ENCODE peak calls at places on chromosomes 13 and 19, in six cellular contexts. Z, X, C, G, L and S are unnamed samples.
A peak's percentile ranks its signal among the peaks of the same experiment; 100 is the strongest.

GRCh38 chr13:27926644-27927434 is 7.0 kb downstream of the PDX1 start:
- DNase-seq in Z (no peak), X (peak; percentile 75), C (no peak), G (no peak), L (no peak), S (no peak)

GRCh38 chr19:17321655-17322489 is 12.5 kb downstream of the DDA1 start:
- DNase-seq in Z (no peak), X (peak; percentile 35), C (no peak), G (no peak), L (no peak), S (no peak)

GRCh38 chr19:11964496-11964857 is 363 bp upstream of the ZNF763 start:
- DNase-seq in Z (no peak), X (no peak), C (peak; percentile 64), G (no peak), L (peak; percentile 43), S (no peak)

GRCh38 chr19:53037101-53038097 is 7.1 kb upstream of the ERVV-2 start:
- DNase-seq in Z (no peak), X (peak; percentile 77), C (peak; percentile 48), G (peak; percentile 11), L (no peak), S (peak; percentile 73)

GRCh38 chr19:46408611-46409039 is 4.7 kb downstream of the CCDC8 start:
- DNase-seq in Z (no peak), X (peak; percentile 75), C (peak; percentile 88), G (peak; percentile 48), L (peak; percentile 71), S (peak; percentile 59)

GRCh38 chr19:29535432-29535831 is 9.6 kb downstream of the VSTM2B start:
- DNase-seq in Z (no peak), X (no peak), C (no peak), G (no peak), L (no peak), S (no peak)

GRCh38 chr13:26051231-26052135 is at the start of gene SHISA2:
- DNase-seq in Z (peak; percentile 52), X (peak; percentile 90), C (peak; percentile 60), G (peak; percentile 30), L (peak; percentile 37), S (peak; percentile 76)

GRCh38 chr13:63288576-63288975 is 1872.9 kb upstream of the PCDH20 start:
- DNase-seq in Z (no peak), X (no peak), C (no peak), G (no peak), L (no peak), S (no peak)

GRCh38 chr13:28540612-28541011 is 45.7 kb upstream of the FLT1 start:
- DNase-seq in Z (peak; percentile 8), X (no peak), C (no peak), G (no peak), L (no peak), S (peak; percentile 43)

GRCh38 chr13:100664171-100664900 is 10.3 kb downstream of the TMTC4 start:
- DNase-seq in Z (no peak), X (no peak), C (no peak), G (no peak), L (no peak), S (no peak)

GRCh38 chr19:16876904-16877361 is 11.9 kb upstream of the F2RL3 start:
- DNase-seq in Z (peak; percentile 56), X (no peak), C (no peak), G (no peak), L (no peak), S (no peak)

GRCh38 chr19:37992761-37993160 is 85.8 kb downstream of the SIPA1L3 start:
- DNase-seq in Z (no peak), X (no peak), C (no peak), G (no peak), L (no peak), S (no peak)

GRCh38 chr19:18839465-18840287 is 7.9 kb downstream of the UPF1 start:
- DNase-seq in Z (no peak), X (peak; percentile 59), C (no peak), G (peak; percentile 16), L (no peak), S (no peak)

GRCh38 chr19:16566161-16566560 is 6.1 kb downstream of the SLC35E1 start:
- DNase-seq in Z (no peak), X (no peak), C (peak; percentile 47), G (no peak), L (no peak), S (no peak)

GRCh38 chr13:67651908-67652307 is 421.8 kb upstream of the PCDH9 start:
- DNase-seq in Z (no peak), X (no peak), C (no peak), G (no peak), L (no peak), S (no peak)

GRCh38 chr19:40582467-40582866 is 5.8 kb downstream of the SHKBP1 start:
- DNase-seq in Z (no peak), X (no peak), C (no peak), G (no peak), L (no peak), S (no peak)
- TF ChIP-seq CTCF in Z (no peak), X (no peak), C (no peak), G (no peak), L (no peak), S (no peak)

GRCh38 chr19:35408284-35409171 is 37.7 kb downstream of the GPR42 start:
- DNase-seq in Z (no peak), X (no peak), C (no peak), G (no peak), L (no peak), S (no peak)
- TF ChIP-seq CTCF in Z (no peak), X (no peak), C (no peak), G (no peak), L (no peak), S (no peak)

DNA sequence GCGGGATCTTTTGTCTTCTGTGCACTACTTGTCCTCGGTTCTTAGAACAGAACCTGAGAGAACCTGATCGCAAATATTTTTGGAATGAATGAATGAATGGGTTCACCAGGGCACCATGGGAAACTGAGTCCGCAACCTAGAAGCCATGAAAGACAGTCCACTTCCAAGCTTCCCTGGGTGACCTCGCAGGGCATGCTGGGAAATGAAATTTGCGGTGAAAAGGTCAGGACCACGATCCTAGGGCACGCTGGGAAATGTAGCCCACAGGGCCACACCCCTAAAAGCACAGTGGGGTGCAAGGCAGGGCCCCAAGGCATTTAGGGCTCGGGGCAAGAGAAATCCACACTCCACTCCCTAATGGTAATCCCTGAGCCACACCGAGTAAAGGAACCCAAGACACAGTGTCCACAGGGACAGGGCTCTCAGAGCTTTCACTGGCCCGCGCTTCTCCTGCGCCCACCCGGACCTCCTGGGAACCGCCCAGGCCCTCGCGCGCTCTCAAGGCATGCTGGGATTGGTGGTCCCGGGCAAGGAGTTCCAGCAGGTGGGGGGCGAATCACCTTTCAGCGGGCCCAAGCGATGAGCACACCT is 1.1 kb upstream of the PPP1R12C start:
- DNase-seq in Z (no peak), X (peak; percentile 94), C (peak; percentile 71), G (peak; percentile 30), L (peak; percentile 54), S (no peak)
- TF ChIP-seq CTCF in Z (no peak), X (no peak), C (no peak), G (no peak), L (no peak), S (no peak)

DNA sequence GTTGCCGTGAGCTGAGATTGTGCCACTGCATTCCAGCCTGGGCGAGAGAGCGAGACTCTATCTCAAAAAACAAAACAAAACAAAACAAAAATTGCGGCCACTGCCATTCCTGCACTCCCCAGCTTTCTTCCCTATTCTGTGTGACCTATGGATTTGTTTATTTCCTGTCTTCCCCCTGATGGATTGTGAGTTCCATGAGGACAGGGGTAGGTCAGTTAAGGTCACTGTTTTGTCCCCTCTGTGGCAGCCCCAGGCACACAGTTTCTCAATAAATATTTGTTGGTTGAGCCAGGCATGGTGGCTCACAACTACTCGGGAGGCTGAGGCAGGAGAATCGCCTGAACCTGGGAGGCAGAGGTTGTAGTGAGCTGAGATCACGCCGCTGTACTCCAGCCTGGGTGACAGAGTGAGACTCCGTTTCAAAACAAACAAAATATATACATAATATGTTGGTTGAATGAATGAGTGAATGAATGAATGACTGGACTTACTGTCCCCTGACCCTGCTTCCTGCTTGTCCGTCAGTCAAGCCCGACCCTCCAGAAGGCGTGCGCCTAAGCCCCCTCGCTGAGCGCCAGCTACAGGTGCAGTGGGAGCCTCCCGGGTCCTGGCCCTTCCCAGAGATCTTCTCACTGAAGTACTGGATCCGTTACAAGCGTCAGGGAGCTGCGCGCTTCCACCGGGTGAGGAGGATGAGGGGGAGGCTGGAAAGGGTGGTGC is 5.0 kb downstream of the EBI3 start:
- DNase-seq in Z (no peak), X (no peak), C (no peak), G (no peak), L (no peak), S (no peak)
- TF ChIP-seq CTCF in Z (no peak), X (no peak), C (no peak), G (no peak), L (no peak), S (no peak)

GRCh38 chr13:87671031-87671823 is at the start of gene SLITRK5:
- DNase-seq in Z (peak; percentile 74), X (peak; percentile 96), C (peak; percentile 81), G (peak; percentile 37), L (peak; percentile 73), S (peak; percentile 72)
- TF ChIP-seq CTCF in Z (peak; percentile 74), X (peak; percentile 97), C (peak; percentile 85), G (peak; percentile 69), L (peak; percentile 56), S (peak; percentile 79)

GRCh38 chr13:102667911-102668310 is 26.9 kb downstream of the METTL21C start:
- DNase-seq in Z (no peak), X (no peak), C (no peak), G (no peak), L (no peak), S (no peak)

GRCh38 chr13:102667023-102667422 is 27.8 kb downstream of the METTL21C start:
- DNase-seq in Z (no peak), X (no peak), C (no peak), G (no peak), L (no peak), S (no peak)

GRCh38 chr13:102675115-102675514 is 19.7 kb downstream of the METTL21C start:
- DNase-seq in Z (no peak), X (no peak), C (no peak), G (no peak), L (no peak), S (no peak)

GRCh38 chr13:102670130-102670529 is 24.7 kb downstream of the METTL21C start:
- DNase-seq in Z (no peak), X (no peak), C (no peak), G (no peak), L (no peak), S (no peak)
- TF ChIP-seq CTCF in Z (no peak), X (no peak), C (no peak), G (no peak), L (no peak), S (no peak)